ENCODE peak calls at places on chromosomes 11 and 22, in ten cellular contexts. One of them, this sample, is unnamed.

GRCh38 chr22:22546490-22546889 is 12.6 kb downstream of the PRAME start:
- DNase-seq in GM20000: no peak
- DNase-seq in stimulated activated CD8-positive, alpha-beta memory T cell treated with anti-CD3 and anti-CD28 coated beads, Interleukin-15, amount 100 ng/mL, for 24 hours: no peak
- DNase-seq in A549: no peak
- DNase-seq in LoVo: no peak
- DNase-seq in Calu3: no peak
- DNase-seq in sigmoid colon: no peak
- DNase-seq in GM04504: no peak
- DNase-seq in activated CD8-positive, alpha-beta memory T cell treated with anti-CD3 and anti-CD28 coated beads, Interleukin-2, amount 50 U/mL, for 48 hours: no peak
- DNase-seq in left lobe of liver: no peak
- DNase-seq in this sample: no peak

GRCh38 chr11:103803062-103803461 is 233.4 kb upstream of the DDI1 start:
- DNase-seq in GM20000: no peak
- DNase-seq in stimulated activated CD8-positive, alpha-beta memory T cell treated with anti-CD3 and anti-CD28 coated beads, Interleukin-15, amount 100 ng/mL, for 24 hours: no peak
- DNase-seq in A549: no peak
- DNase-seq in LoVo: no peak
- DNase-seq in Calu3: no peak
- DNase-seq in sigmoid colon: no peak
- DNase-seq in GM04504: peak; percentile 38
- DNase-seq in activated CD8-positive, alpha-beta memory T cell treated with anti-CD3 and anti-CD28 coated beads, Interleukin-2, amount 50 U/mL, for 48 hours: no peak
- DNase-seq in left lobe of liver: no peak
- DNase-seq in this sample: no peak

GRCh38 chr11:124873980-124874379 is 8.7 kb downstream of the ROBO3 start:
- DNase-seq in GM20000: no peak
- DNase-seq in stimulated activated CD8-positive, alpha-beta memory T cell treated with anti-CD3 and anti-CD28 coated beads, Interleukin-15, amount 100 ng/mL, for 24 hours: no peak
- DNase-seq in A549: no peak
- DNase-seq in LoVo: no peak
- DNase-seq in Calu3: no peak
- DNase-seq in sigmoid colon: peak; percentile 35
- DNase-seq in GM04504: no peak
- DNase-seq in activated CD8-positive, alpha-beta memory T cell treated with anti-CD3 and anti-CD28 coated beads, Interleukin-2, amount 50 U/mL, for 48 hours: peak; percentile 34
- DNase-seq in left lobe of liver: no peak
- DNase-seq in this sample: no peak

GRCh38 chr22:39087881-39088687 is 9.0 kb upstream of the APOBEC3H start:
- DNase-seq in GM20000: no peak
- DNase-seq in stimulated activated CD8-positive, alpha-beta memory T cell treated with anti-CD3 and anti-CD28 coated beads, Interleukin-15, amount 100 ng/mL, for 24 hours: no peak
- DNase-seq in A549: no peak
- DNase-seq in LoVo: no peak
- DNase-seq in Calu3: no peak
- DNase-seq in sigmoid colon: peak; percentile 74
- DNase-seq in GM04504: no peak
- DNase-seq in activated CD8-positive, alpha-beta memory T cell treated with anti-CD3 and anti-CD28 coated beads, Interleukin-2, amount 50 U/mL, for 48 hours: no peak
- DNase-seq in left lobe of liver: no peak
- DNase-seq in this sample: no peak

GRCh38 chr11:65014146-65014960 is at the start of gene ARL2:
- DNase-seq in GM20000: peak; percentile 96
- DNase-seq in stimulated activated CD8-positive, alpha-beta memory T cell treated with anti-CD3 and anti-CD28 coated beads, Interleukin-15, amount 100 ng/mL, for 24 hours: peak; percentile 67
- DNase-seq in A549: no peak
- DNase-seq in LoVo: no peak
- DNase-seq in Calu3: no peak
- DNase-seq in sigmoid colon: no peak
- DNase-seq in GM04504: no peak
- DNase-seq in activated CD8-positive, alpha-beta memory T cell treated with anti-CD3 and anti-CD28 coated beads, Interleukin-2, amount 50 U/mL, for 48 hours: peak; percentile 93
- DNase-seq in left lobe of liver: no peak
- DNase-seq in this sample: no peak

GRCh38 chr11:66112640-66113098 is 42.6 kb downstream of the PACS1 start:
- DNase-seq in GM20000: no peak
- DNase-seq in stimulated activated CD8-positive, alpha-beta memory T cell treated with anti-CD3 and anti-CD28 coated beads, Interleukin-15, amount 100 ng/mL, for 24 hours: no peak
- DNase-seq in A549: peak; percentile 70
- DNase-seq in LoVo: peak; percentile 32
- DNase-seq in Calu3: no peak
- DNase-seq in sigmoid colon: no peak
- DNase-seq in GM04504: peak; percentile 81
- DNase-seq in activated CD8-positive, alpha-beta memory T cell treated with anti-CD3 and anti-CD28 coated beads, Interleukin-2, amount 50 U/mL, for 48 hours: no peak
- DNase-seq in left lobe of liver: no peak
- DNase-seq in this sample: no peak

GRCh38 chr22:28349114-28349513 is 330.5 kb downstream of the TTC28 start:
- DNase-seq in GM20000: no peak
- DNase-seq in stimulated activated CD8-positive, alpha-beta memory T cell treated with anti-CD3 and anti-CD28 coated beads, Interleukin-15, amount 100 ng/mL, for 24 hours: no peak
- DNase-seq in A549: no peak
- DNase-seq in LoVo: no peak
- DNase-seq in Calu3: no peak
- DNase-seq in sigmoid colon: no peak
- DNase-seq in GM04504: no peak
- DNase-seq in activated CD8-positive, alpha-beta memory T cell treated with anti-CD3 and anti-CD28 coated beads, Interleukin-2, amount 50 U/mL, for 48 hours: no peak
- DNase-seq in left lobe of liver: no peak
- DNase-seq in this sample: no peak

GRCh38 chr11:17224727-17225126 is 16.9 kb upstream of the PIK3C2A start:
- DNase-seq in GM20000: no peak
- DNase-seq in stimulated activated CD8-positive, alpha-beta memory T cell treated with anti-CD3 and anti-CD28 coated beads, Interleukin-15, amount 100 ng/mL, for 24 hours: no peak
- DNase-seq in A549: no peak
- DNase-seq in LoVo: no peak
- DNase-seq in Calu3: no peak
- DNase-seq in sigmoid colon: no peak
- DNase-seq in GM04504: no peak
- DNase-seq in activated CD8-positive, alpha-beta memory T cell treated with anti-CD3 and anti-CD28 coated beads, Interleukin-2, amount 50 U/mL, for 48 hours: no peak
- DNase-seq in left lobe of liver: no peak
- DNase-seq in this sample: no peak

GRCh38 chr11:2793781-2794418 is 91.7 kb downstream of the CDKN1C start:
- DNase-seq in GM20000: no peak
- DNase-seq in stimulated activated CD8-positive, alpha-beta memory T cell treated with anti-CD3 and anti-CD28 coated beads, Interleukin-15, amount 100 ng/mL, for 24 hours: no peak
- DNase-seq in A549: no peak
- DNase-seq in LoVo: no peak
- DNase-seq in Calu3: no peak
- DNase-seq in sigmoid colon: peak; percentile 56
- DNase-seq in GM04504: no peak
- DNase-seq in activated CD8-positive, alpha-beta memory T cell treated with anti-CD3 and anti-CD28 coated beads, Interleukin-2, amount 50 U/mL, for 48 hours: no peak
- DNase-seq in left lobe of liver: no peak
- DNase-seq in this sample: no peak

GRCh38 chr22:30371321-30371720 is 14.5 kb downstream of the CCDC157 start:
- DNase-seq in GM20000: no peak
- DNase-seq in stimulated activated CD8-positive, alpha-beta memory T cell treated with anti-CD3 and anti-CD28 coated beads, Interleukin-15, amount 100 ng/mL, for 24 hours: no peak
- DNase-seq in A549: no peak
- DNase-seq in LoVo: no peak
- DNase-seq in Calu3: no peak
- DNase-seq in sigmoid colon: no peak
- DNase-seq in GM04504: no peak
- DNase-seq in activated CD8-positive, alpha-beta memory T cell treated with anti-CD3 and anti-CD28 coated beads, Interleukin-2, amount 50 U/mL, for 48 hours: no peak
- DNase-seq in left lobe of liver: no peak
- DNase-seq in this sample: no peak

GRCh38 chr11:10666556-10666955 is 27.0 kb downstream of the IRAG1 start:
- DNase-seq in GM20000: no peak
- DNase-seq in stimulated activated CD8-positive, alpha-beta memory T cell treated with anti-CD3 and anti-CD28 coated beads, Interleukin-15, amount 100 ng/mL, for 24 hours: no peak
- DNase-seq in A549: peak; percentile 34
- DNase-seq in LoVo: no peak
- DNase-seq in Calu3: no peak
- DNase-seq in sigmoid colon: no peak
- DNase-seq in GM04504: no peak
- DNase-seq in activated CD8-positive, alpha-beta memory T cell treated with anti-CD3 and anti-CD28 coated beads, Interleukin-2, amount 50 U/mL, for 48 hours: no peak
- DNase-seq in left lobe of liver: no peak
- DNase-seq in this sample: no peak

GRCh38 chr22:40346178-40347064 is at the start of gene ADSL:
- DNase-seq in GM20000: peak; percentile 90
- DNase-seq in stimulated activated CD8-positive, alpha-beta memory T cell treated with anti-CD3 and anti-CD28 coated beads, Interleukin-15, amount 100 ng/mL, for 24 hours: peak; percentile 75
- DNase-seq in A549: peak; percentile 82
- DNase-seq in LoVo: peak; percentile 87
- DNase-seq in Calu3: peak; percentile 93
- DNase-seq in sigmoid colon: peak; percentile 93
- DNase-seq in GM04504: peak; percentile 70
- DNase-seq in activated CD8-positive, alpha-beta memory T cell treated with anti-CD3 and anti-CD28 coated beads, Interleukin-2, amount 50 U/mL, for 48 hours: peak; percentile 92
- DNase-seq in left lobe of liver: peak; percentile 89
- DNase-seq in this sample: peak; percentile 66

GRCh38 chr11:132244871-132245557 is 874.6 kb downstream of the NTM start:
- DNase-seq in GM20000: no peak
- DNase-seq in stimulated activated CD8-positive, alpha-beta memory T cell treated with anti-CD3 and anti-CD28 coated beads, Interleukin-15, amount 100 ng/mL, for 24 hours: no peak
- DNase-seq in A549: no peak
- DNase-seq in LoVo: no peak
- DNase-seq in Calu3: no peak
- DNase-seq in sigmoid colon: no peak
- DNase-seq in GM04504: no peak
- DNase-seq in activated CD8-positive, alpha-beta memory T cell treated with anti-CD3 and anti-CD28 coated beads, Interleukin-2, amount 50 U/mL, for 48 hours: no peak
- DNase-seq in left lobe of liver: no peak
- DNase-seq in this sample: no peak

GRCh38 chr11:76669901-76670474 is 559 bp downstream of the LRRC32 start:
- DNase-seq in GM20000: no peak
- DNase-seq in stimulated activated CD8-positive, alpha-beta memory T cell treated with anti-CD3 and anti-CD28 coated beads, Interleukin-15, amount 100 ng/mL, for 24 hours: no peak
- DNase-seq in A549: no peak
- DNase-seq in LoVo: no peak
- DNase-seq in Calu3: no peak
- DNase-seq in sigmoid colon: peak; percentile 74
- DNase-seq in GM04504: peak; percentile 30
- DNase-seq in activated CD8-positive, alpha-beta memory T cell treated with anti-CD3 and anti-CD28 coated beads, Interleukin-2, amount 50 U/mL, for 48 hours: no peak
- DNase-seq in left lobe of liver: no peak
- DNase-seq in this sample: peak; percentile 31

GRCh38 chr22:46033256-46034200 is 56.6 kb upstream of the WNT7B start:
- DNase-seq in GM20000: no peak
- DNase-seq in stimulated activated CD8-positive, alpha-beta memory T cell treated with anti-CD3 and anti-CD28 coated beads, Interleukin-15, amount 100 ng/mL, for 24 hours: no peak
- DNase-seq in A549: no peak
- DNase-seq in LoVo: no peak
- DNase-seq in Calu3: no peak
- DNase-seq in sigmoid colon: no peak
- DNase-seq in GM04504: no peak
- DNase-seq in activated CD8-positive, alpha-beta memory T cell treated with anti-CD3 and anti-CD28 coated beads, Interleukin-2, amount 50 U/mL, for 48 hours: peak; percentile 22
- DNase-seq in left lobe of liver: no peak
- DNase-seq in this sample: no peak

GRCh38 chr22:41919357-41920224 is 4.7 kb upstream of the SHISA8 start:
- DNase-seq in GM20000: peak; percentile 91
- DNase-seq in stimulated activated CD8-positive, alpha-beta memory T cell treated with anti-CD3 and anti-CD28 coated beads, Interleukin-15, amount 100 ng/mL, for 24 hours: no peak
- DNase-seq in A549: no peak
- DNase-seq in LoVo: no peak
- DNase-seq in Calu3: no peak
- DNase-seq in sigmoid colon: no peak
- DNase-seq in GM04504: no peak
- DNase-seq in activated CD8-positive, alpha-beta memory T cell treated with anti-CD3 and anti-CD28 coated beads, Interleukin-2, amount 50 U/mL, for 48 hours: peak; percentile 77
- DNase-seq in left lobe of liver: no peak
- DNase-seq in this sample: no peak

GRCh38 chr22:28955817-28956216 is 72.4 kb downstream of the ZNRF3 start:
- DNase-seq in GM20000: peak; percentile 34
- DNase-seq in stimulated activated CD8-positive, alpha-beta memory T cell treated with anti-CD3 and anti-CD28 coated beads, Interleukin-15, amount 100 ng/mL, for 24 hours: peak; percentile 37
- DNase-seq in A549: no peak
- DNase-seq in LoVo: no peak
- DNase-seq in Calu3: no peak
- DNase-seq in sigmoid colon: no peak
- DNase-seq in GM04504: no peak
- DNase-seq in activated CD8-positive, alpha-beta memory T cell treated with anti-CD3 and anti-CD28 coated beads, Interleukin-2, amount 50 U/mL, for 48 hours: peak; percentile 88
- DNase-seq in left lobe of liver: no peak
- DNase-seq in this sample: no peak

GRCh38 chr11:13334068-13334785 is 56.6 kb downstream of the BMAL1 start:
- DNase-seq in GM20000: no peak
- DNase-seq in stimulated activated CD8-positive, alpha-beta memory T cell treated with anti-CD3 and anti-CD28 coated beads, Interleukin-15, amount 100 ng/mL, for 24 hours: no peak
- DNase-seq in A549: no peak
- DNase-seq in LoVo: no peak
- DNase-seq in Calu3: no peak
- DNase-seq in sigmoid colon: no peak
- DNase-seq in GM04504: no peak
- DNase-seq in activated CD8-positive, alpha-beta memory T cell treated with anti-CD3 and anti-CD28 coated beads, Interleukin-2, amount 50 U/mL, for 48 hours: no peak
- DNase-seq in left lobe of liver: peak; percentile 62
- DNase-seq in this sample: no peak

GRCh38 chr22:19965771-19966709 is 24.4 kb upstream of the TXNRD2 start:
- DNase-seq in GM20000: no peak
- DNase-seq in stimulated activated CD8-positive, alpha-beta memory T cell treated with anti-CD3 and anti-CD28 coated beads, Interleukin-15, amount 100 ng/mL, for 24 hours: no peak
- DNase-seq in A549: no peak
- DNase-seq in LoVo: no peak
- DNase-seq in Calu3: no peak
- DNase-seq in sigmoid colon: no peak
- DNase-seq in GM04504: no peak
- DNase-seq in activated CD8-positive, alpha-beta memory T cell treated with anti-CD3 and anti-CD28 coated beads, Interleukin-2, amount 50 U/mL, for 48 hours: no peak
- DNase-seq in left lobe of liver: no peak
- DNase-seq in this sample: no peak

GRCh38 chr11:109704432-109704831 is 282.4 kb downstream of the C11orf87 start:
- DNase-seq in GM20000: no peak
- DNase-seq in stimulated activated CD8-positive, alpha-beta memory T cell treated with anti-CD3 and anti-CD28 coated beads, Interleukin-15, amount 100 ng/mL, for 24 hours: no peak
- DNase-seq in A549: no peak
- DNase-seq in LoVo: no peak
- DNase-seq in Calu3: no peak
- DNase-seq in sigmoid colon: no peak
- DNase-seq in GM04504: no peak
- DNase-seq in activated CD8-positive, alpha-beta memory T cell treated with anti-CD3 and anti-CD28 coated beads, Interleukin-2, amount 50 U/mL, for 48 hours: no peak
- DNase-seq in left lobe of liver: no peak
- DNase-seq in this sample: no peak

GRCh38 chr22:35308480-35308945 is 8.8 kb downstream of the TOM1 start:
- DNase-seq in GM20000: peak; percentile 29
- DNase-seq in stimulated activated CD8-positive, alpha-beta memory T cell treated with anti-CD3 and anti-CD28 coated beads, Interleukin-15, amount 100 ng/mL, for 24 hours: no peak
- DNase-seq in A549: no peak
- DNase-seq in LoVo: no peak
- DNase-seq in Calu3: no peak
- DNase-seq in sigmoid colon: no peak
- DNase-seq in GM04504: no peak
- DNase-seq in activated CD8-positive, alpha-beta memory T cell treated with anti-CD3 and anti-CD28 coated beads, Interleukin-2, amount 50 U/mL, for 48 hours: peak; percentile 47
- DNase-seq in left lobe of liver: no peak
- DNase-seq in this sample: no peak

GRCh38 chr22:50169774-50170341 is 673 bp upstream of the PANX2 start:
- DNase-seq in GM20000: peak; percentile 81
- DNase-seq in stimulated activated CD8-positive, alpha-beta memory T cell treated with anti-CD3 and anti-CD28 coated beads, Interleukin-15, amount 100 ng/mL, for 24 hours: no peak
- DNase-seq in A549: no peak
- DNase-seq in LoVo: peak; percentile 53
- DNase-seq in Calu3: no peak
- DNase-seq in sigmoid colon: peak; percentile 47
- DNase-seq in GM04504: no peak
- DNase-seq in activated CD8-positive, alpha-beta memory T cell treated with anti-CD3 and anti-CD28 coated beads, Interleukin-2, amount 50 U/mL, for 48 hours: peak; percentile 79
- DNase-seq in left lobe of liver: peak; percentile 54
- DNase-seq in this sample: no peak

GRCh38 chr22:43305806-43306205 is 37.4 kb downstream of the SCUBE1 start:
- DNase-seq in GM20000: no peak
- DNase-seq in stimulated activated CD8-positive, alpha-beta memory T cell treated with anti-CD3 and anti-CD28 coated beads, Interleukin-15, amount 100 ng/mL, for 24 hours: no peak
- DNase-seq in A549: no peak
- DNase-seq in LoVo: no peak
- DNase-seq in Calu3: no peak
- DNase-seq in sigmoid colon: no peak
- DNase-seq in GM04504: no peak
- DNase-seq in activated CD8-positive, alpha-beta memory T cell treated with anti-CD3 and anti-CD28 coated beads, Interleukin-2, amount 50 U/mL, for 48 hours: no peak
- DNase-seq in left lobe of liver: no peak
- DNase-seq in this sample: no peak

GRCh38 chr11:46121328-46121723 is at the start of gene PHF21A:
- DNase-seq in GM20000: peak; percentile 94
- DNase-seq in stimulated activated CD8-positive, alpha-beta memory T cell treated with anti-CD3 and anti-CD28 coated beads, Interleukin-15, amount 100 ng/mL, for 24 hours: peak; percentile 69
- DNase-seq in A549: peak; percentile 97
- DNase-seq in LoVo: peak; percentile 92
- DNase-seq in Calu3: peak; percentile 94
- DNase-seq in sigmoid colon: peak; percentile 95
- DNase-seq in GM04504: peak; percentile 85
- DNase-seq in activated CD8-positive, alpha-beta memory T cell treated with anti-CD3 and anti-CD28 coated beads, Interleukin-2, amount 50 U/mL, for 48 hours: peak; percentile 93
- DNase-seq in left lobe of liver: peak; percentile 92
- DNase-seq in this sample: peak; percentile 88

This sample was measured in fibroblast of the conjunctiva.